ENCODE peak calls at places on chromosomes 1 and 21, in five cellular contexts. O is pancreas, E is Daoy, S is T-cell, R is COR-L47. D is an unnamed sample.
A peak's percentile ranks its signal among the peaks of the same experiment; 100 is the strongest.

GRCh38 chr21:28454978-28455600 is 537.6 kb downstream of the LTN1 start:
- DNase-seq in O (no peak), E (peak; percentile 11), S (no peak), R (no peak), D (peak; percentile 60)

GRCh38 chr1:45622267-45622890 is 1.5 kb downstream of the CCDC17 start:
- DNase-seq in O (peak; percentile 58), E (no peak), S (no peak), R (no peak), D (no peak)

GRCh38 chr1:46927249-46927835 is 13.9 kb downstream of the CYP4A11 start:
- DNase-seq in O (no peak), E (no peak), S (no peak), R (no peak), D (no peak)

GRCh38 chr1:118928739-118929554 is 59.2 kb downstream of the TBX15 start:
- DNase-seq in O (no peak), E (peak; percentile 41), S (no peak), R (no peak), D (peak; percentile 66)

GRCh38 chr1:102588536-102588935 is 519.8 kb downstream of the COL11A1 start:
- DNase-seq in O (no peak), E (no peak), S (no peak), R (no peak), D (peak; percentile 24)

GRCh38 chr1:31750858-31751638 is 13.1 kb downstream of the ADGRB2 start:
- DNase-seq in O (no peak), E (peak; percentile 85), S (peak; percentile 32), R (no peak), D (peak; percentile 72)

GRCh38 chr1:236904874-236905741 is 99.1 kb downstream of the MT1HL1 start:
- DNase-seq in O (no peak), E (peak; percentile 67), S (no peak), R (no peak), D (peak; percentile 48)

GRCh38 chr1:29798699-29799566 is 562.6 kb downstream of the PTPRU start:
- DNase-seq in O (no peak), E (no peak), S (no peak), R (no peak), D (no peak)

GRCh38 chr21:41970751-41971653 is 17.2 kb upstream of the C2CD2 start:
- DNase-seq in O (no peak), E (no peak), S (no peak), R (no peak), D (no peak)

GRCh38 chr1:217274416-217274815 is 356.5 kb downstream of the GPATCH2 start:
- DNase-seq in O (no peak), E (no peak), S (no peak), R (no peak), D (no peak)

GRCh38 chr1:210250998-210251679 is 18.5 kb downstream of the SERTAD4 start:
- DNase-seq in O (peak; percentile 73), E (peak; percentile 87), S (no peak), R (peak; percentile 86), D (peak; percentile 88)

GRCh38 chr1:95116666-95117206 is 419 bp upstream of the TLCD4 start:
- DNase-seq in O (peak; percentile 75), E (peak; percentile 87), S (peak; percentile 30), R (peak; percentile 70), D (peak; percentile 71)

GRCh38 chr1:107318932-107319331 is 178.1 kb downstream of the NTNG1 start:
- DNase-seq in O (no peak), E (no peak), S (no peak), R (no peak), D (no peak)

GRCh38 chr1:7046314-7046713 is 261.1 kb downstream of the CAMTA1 start:
- DNase-seq in O (no peak), E (peak; percentile 90), S (no peak), R (peak; percentile 34), D (peak; percentile 93)

GRCh38 chr1:53703174-53703573 is 35.8 kb downstream of the GLIS1 start:
- DNase-seq in O (no peak), E (no peak), S (no peak), R (no peak), D (no peak)

GRCh38 chr1:46171872-46172271 is 3.0 kb upstream of the TSPAN1 start:
- DNase-seq in O (peak; percentile 74), E (no peak), S (no peak), R (no peak), D (no peak)

GRCh38 chr1:228175316-228176023 is 9.9 kb downstream of the IBA57 start:
- DNase-seq in O (no peak), E (no peak), S (no peak), R (no peak), D (no peak)

GRCh38 chr1:33048426-33048825 is 11.7 kb upstream of the AK2 start:
- DNase-seq in O (no peak), E (no peak), S (no peak), R (no peak), D (no peak)

GRCh38 chr1:41274827-41275519 is 32.9 kb upstream of the SCMH1 start:
- DNase-seq in O (no peak), E (no peak), S (no peak), R (no peak), D (no peak)

GRCh38 chr1:53639251-53639721 is 99.7 kb downstream of the GLIS1 start:
- DNase-seq in O (peak; percentile 43), E (peak; percentile 91), S (no peak), R (no peak), D (peak; percentile 64)

GRCh38 chr1:173201968-173202367 is 5.2 kb downstream of the TNFSF4 start:
- DNase-seq in O (no peak), E (no peak), S (no peak), R (no peak), D (no peak)

D was measured in astrocyte of the hippocampus.